ENCODE peak calls at places on chromosomes 5 and 9, in nine cellular contexts. T, Z, B, X, J, W, Y, G and U are unnamed samples.

GRCh38 chr5:16446993-16447392 is 18.6 kb downstream of the ZNF622 start:
- DNase-seq in T (no peak), Z (no peak), B (no peak), X (no peak), J (no peak), W (no peak), Y (no peak), G (no peak), U (no peak)

GRCh38 chr5:89988998-89989690 is 420.4 kb downstream of the CETN3 start:
- DNase-seq in T (no peak), Z (no peak), B (no peak), X (no peak), J (no peak), W (no peak), Y (no peak), G (peak; percentile 18), U (no peak)

GRCh38 chr9:93950619-93951601 is 4.2 kb downstream of the BARX1 start:
- DNase-seq in T (no peak), Z (no peak), B (no peak), X (no peak), J (no peak), W (no peak), Y (no peak), G (peak; percentile 67), U (no peak)

GRCh38 chr5:149798466-149798865 is 68.4 kb downstream of the PPARGC1B start:
- DNase-seq in T (no peak), Z (no peak), B (no peak), X (no peak), J (no peak), W (no peak), Y (no peak), G (no peak), U (no peak)

GRCh38 chr5:108521841-108522506 is 140.1 kb upstream of the FBXL17 start:
- DNase-seq in T (peak; percentile 38), Z (peak; percentile 66), B (peak; percentile 40), X (peak; percentile 31), J (no peak), W (no peak), Y (peak; percentile 16), G (peak; percentile 77), U (peak; percentile 23)

GRCh38 chr5:54548565-54548964 is 31.0 kb downstream of the SNX18 start:
- DNase-seq in T (no peak), Z (no peak), B (no peak), X (no peak), J (no peak), W (no peak), Y (no peak), G (no peak), U (no peak)

GRCh38 chr9:137074657-137075274 is 2.6 kb upstream of the UAP1L1 start:
- DNase-seq in T (no peak), Z (peak; percentile 64), B (no peak), X (no peak), J (no peak), W (no peak), Y (no peak), G (no peak), U (no peak)

GRCh38 chr9:70411141-70411929 is 3.1 kb downstream of the KLF9 start:
- DNase-seq in T (no peak), Z (no peak), B (no peak), X (no peak), J (peak; percentile 26), W (no peak), Y (peak; percentile 70), G (peak; percentile 35), U (no peak)

GRCh38 chr5:115262066-115262404 is 642 bp downstream of the PGGT1B start:
- DNase-seq in T (peak; percentile 7), Z (no peak), B (peak; percentile 11), X (no peak), J (no peak), W (no peak), Y (no peak), G (peak; percentile 25), U (no peak)

GRCh38 chr5:133467325-133467700 is 145.0 kb downstream of the FSTL4 start:
- DNase-seq in T (peak; percentile 78), Z (no peak), B (no peak), X (no peak), J (no peak), W (no peak), Y (no peak), G (no peak), U (no peak)

GRCh38 chr9:88266416-88266815 is 121.8 kb upstream of the SPIN1 start:
- DNase-seq in T (no peak), Z (no peak), B (no peak), X (no peak), J (no peak), W (no peak), Y (no peak), G (no peak), U (no peak)

GRCh38 chr5:178336889-178337785 is 104.5 kb upstream of the PHYKPL start:
- DNase-seq in T (no peak), Z (no peak), B (no peak), X (no peak), J (no peak), W (no peak), Y (no peak), G (no peak), U (no peak)

GRCh38 chr5:176948458-176948857 is 49.3 kb upstream of the HK3 start:
- DNase-seq in T (no peak), Z (no peak), B (no peak), X (no peak), J (no peak), W (no peak), Y (no peak), G (no peak), U (no peak)

GRCh38 chr5:132444061-132444460 is 46.5 kb downstream of the IRF1 start:
- DNase-seq in T (no peak), Z (no peak), B (no peak), X (no peak), J (no peak), W (no peak), Y (no peak), G (no peak), U (no peak)

GRCh38 chr9:90070056-90070455 is 465.2 kb downstream of the GADD45G start:
- DNase-seq in T (no peak), Z (no peak), B (no peak), X (no peak), J (no peak), W (no peak), Y (no peak), G (no peak), U (no peak)

GRCh38 chr9:75088646-75089368 is 493 bp downstream of the OSTF1 start:
- DNase-seq in T (no peak), Z (peak; percentile 71), B (peak; percentile 40), X (peak; percentile 42), J (no peak), W (no peak), Y (peak; percentile 71), G (peak; percentile 74), U (no peak)

GRCh38 chr9:100186356-100186755 is 87.3 kb downstream of the INVS start:
- DNase-seq in T (no peak), Z (no peak), B (no peak), X (no peak), J (no peak), W (no peak), Y (no peak), G (no peak), U (no peak)

GRCh38 chr5:53482717-53483638 is 2.5 kb downstream of the FST start:
- DNase-seq in T (no peak), Z (peak; percentile 28), B (no peak), X (no peak), J (no peak), W (no peak), Y (no peak), G (peak; percentile 29), U (no peak)

GRCh38 chr5:98307811-98308210 is 465.7 kb upstream of the RGMB start:
- DNase-seq in T (no peak), Z (no peak), B (no peak), X (no peak), J (no peak), W (no peak), Y (no peak), G (no peak), U (peak; percentile 52)

GRCh38 chr9:131367445-131367844 is 26.4 kb upstream of the PRRC2B start:
- DNase-seq in T (no peak), Z (no peak), B (no peak), X (no peak), J (no peak), W (no peak), Y (no peak), G (no peak), U (no peak)

GRCh38 chr9:133188006-133188842 is 20.8 kb downstream of the OBP2B start:
- DNase-seq in T (peak; percentile 23), Z (no peak), B (peak; percentile 65), X (no peak), J (no peak), W (no peak), Y (no peak), G (peak; percentile 28), U (no peak)

GRCh38 chr9:18493361-18494015 is 19.5 kb downstream of the ADAMTSL1 start:
- DNase-seq in T (no peak), Z (no peak), B (no peak), X (no peak), J (no peak), W (no peak), Y (no peak), G (peak; percentile 11), U (no peak)

GRCh38 chr9:131180454-131180853 is 55.1 kb downstream of the NUP214 start:
- DNase-seq in T (no peak), Z (no peak), B (no peak), X (no peak), J (no peak), W (no peak), Y (no peak), G (peak; percentile 87), U (peak; percentile 94)

GRCh38 chr9:127801955-127802575 is 617 bp upstream of the FPGS start:
- DNase-seq in T (no peak), Z (no peak), B (no peak), X (no peak), J (no peak), W (no peak), Y (no peak), G (peak; percentile 13), U (no peak)

GRCh38 chr9:128626181-128626580 is 30.5 kb downstream of the DYNC2I2 start:
- DNase-seq in T (no peak), Z (no peak), B (no peak), X (no peak), J (no peak), W (no peak), Y (no peak), G (no peak), U (no peak)

GRCh38 chr5:173486355-173486754 is 130.1 kb downstream of the BOD1 start:
- DNase-seq in T (no peak), Z (no peak), B (no peak), X (no peak), J (no peak), W (no peak), Y (no peak), G (no peak), U (no peak)

GRCh38 chr5:106873558-106873957 is 797.2 kb downstream of the EFNA5 start:
- DNase-seq in T (no peak), Z (no peak), B (no peak), X (no peak), J (no peak), W (no peak), Y (peak; percentile 55), G (no peak), U (no peak)

GRCh38 chr5:138334867-138335447 is 3.1 kb upstream of the FAM53C start:
- DNase-seq in T (no peak), Z (no peak), B (no peak), X (no peak), J (no peak), W (no peak), Y (no peak), G (no peak), U (no peak)